ENCODE peak calls at places on chromosomes 5 and 9, in four cellular contexts. One of them, this sample, is unnamed.

GRCh38 chr5:142979636-142980035 is 209.5 kb downstream of the ARHGAP26 start:
- DNase-seq in HepG2: no peak
- DNase-seq in GM12878: no peak
- DNase-seq in K562: no peak
- DNase-seq in this sample: no peak

GRCh38 chr9:36903541-36904435 is 130.3 kb downstream of the PAX5 start:
- DNase-seq in K562: peak
- DNase-seq in GM12878: peak
- DNase-seq in HepG2: peak
- DNase-seq in this sample: no peak

GRCh38 chr9:133825555-133826198 is 87.5 kb upstream of the SARDH start:
- DNase-seq in HepG2: no peak
- DNase-seq in K562: no peak
- DNase-seq in GM12878: no peak
- DNase-seq in this sample: no peak

GRCh38 chr5:109218767-109219166 is 191.0 kb downstream of the PJA2 start:
- DNase-seq in GM12878: no peak
- DNase-seq in HepG2: no peak
- DNase-seq in K562: no peak
- DNase-seq in this sample: no peak

GRCh38 chr9:125889122-125889523 is 141.9 kb downstream of the PBX3 start:
- DNase-seq in K562: no peak
- DNase-seq in HepG2: no peak
- DNase-seq in GM12878: no peak
- DNase-seq in this sample: no peak

GRCh38 chr5:7868427-7868772 is 431 bp downstream of the FASTKD3 start:
- DNase-seq in K562: no peak
- DNase-seq in HepG2: no peak
- DNase-seq in GM12878: no peak
- DNase-seq in this sample: no peak

GRCh38 chr9:34463901-34464232 is 5.3 kb downstream of the DNAI1 start:
- DNase-seq in GM12878: no peak
- DNase-seq in HepG2: no peak
- DNase-seq in K562: no peak
- DNase-seq in this sample: no peak

GRCh38 chr9:26670052-26670640 is 222.5 kb downstream of the CAAP1 start:
- DNase-seq in GM12878: no peak
- DNase-seq in HepG2: no peak
- DNase-seq in K562: no peak
- DNase-seq in this sample: no peak

GRCh38 chr5:154397652-154398406 is 48.0 kb upstream of the SAP30L start:
- DNase-seq in K562: no peak
- DNase-seq in GM12878: no peak
- DNase-seq in HepG2: no peak
- DNase-seq in this sample: peak

GRCh38 chr5:16025681-16026080 is 153.9 kb downstream of the MARCHF11 start:
- DNase-seq in HepG2: no peak
- DNase-seq in K562: no peak
- DNase-seq in GM12878: no peak
- DNase-seq in this sample: no peak

GRCh38 chr5:80346055-80346454 is 26.3 kb downstream of the SPZ1 start:
- DNase-seq in K562: peak
- DNase-seq in HepG2: peak
- DNase-seq in GM12878: no peak
- DNase-seq in this sample: peak

GRCh38 chr5:34749431-34749872 is 89.5 kb upstream of the TTC23L start:
- DNase-seq in K562: no peak
- DNase-seq in HepG2: no peak
- DNase-seq in GM12878: no peak
- DNase-seq in this sample: no peak

GRCh38 chr5:101424530-101425175 is 521.6 kb upstream of the ST8SIA4 start:
- DNase-seq in GM12878: no peak
- DNase-seq in K562: no peak
- DNase-seq in HepG2: no peak
- DNase-seq in this sample: no peak

GRCh38 chr9:97307091-97307490 is 368 bp upstream of the CCDC180 start:
- DNase-seq in K562: peak
- DNase-seq in GM12878: no peak
- DNase-seq in HepG2: no peak
- DNase-seq in this sample: no peak

GRCh38 chr5:31809037-31809910 is 170.3 kb downstream of the PDZD2 start:
- DNase-seq in HepG2: peak
- DNase-seq in K562: peak
- DNase-seq in GM12878: no peak
- DNase-seq in this sample: peak

GRCh38 chr9:114035845-114036785 is 42.0 kb downstream of the AMBP start:
- DNase-seq in K562: no peak
- DNase-seq in GM12878: no peak
- DNase-seq in HepG2: no peak
- DNase-seq in this sample: no peak

GRCh38 chr5:58184910-58185309 is 275.0 kb downstream of the PLK2 start:
- DNase-seq in GM12878: no peak
- DNase-seq in HepG2: no peak
- DNase-seq in K562: no peak
- DNase-seq in this sample: no peak

GRCh38 chr5:1123418-1124147 is 11.7 kb upstream of the SLC12A7 start:
- DNase-seq in HepG2: no peak
- DNase-seq in K562: no peak
- DNase-seq in GM12878: no peak
- DNase-seq in this sample: no peak

GRCh38 chr5:15266265-15266664 is 233.7 kb upstream of the FBXL7 start:
- DNase-seq in GM12878: no peak
- DNase-seq in HepG2: no peak
- DNase-seq in K562: no peak
- DNase-seq in this sample: no peak

GRCh38 chr5:60495644-60496520 is 204.1 kb downstream of the DEPDC1B start:
- DNase-seq in GM12878: no peak
- DNase-seq in HepG2: peak
- DNase-seq in K562: no peak
- DNase-seq in this sample: no peak

GRCh38 chr5:147530801-147531389 is 21.0 kb upstream of the DPYSL3 start:
- DNase-seq in GM12878: no peak
- DNase-seq in K562: no peak
- DNase-seq in HepG2: no peak
- DNase-seq in this sample: no peak

GRCh38 chr5:93385665-93386064 is 195.4 kb downstream of the NR2F1-AS1 start:
- DNase-seq in GM12878: no peak
- DNase-seq in K562: no peak
- DNase-seq in HepG2: no peak
- DNase-seq in this sample: no peak

GRCh38 chr5:111772456-111772855 is 15.5 kb upstream of the NREP start:
- DNase-seq in HepG2: no peak
- DNase-seq in K562: no peak
- DNase-seq in GM12878: no peak
- DNase-seq in this sample: peak

GRCh38 chr5:15007549-15008142 is 136.1 kb upstream of the ANKH start:
- DNase-seq in GM12878: no peak
- DNase-seq in K562: no peak
- DNase-seq in HepG2: no peak
- DNase-seq in this sample: no peak

GRCh38 chr9:81682797-81683196 is 6.5 kb downstream of the TLE1 start:
- DNase-seq in HepG2: no peak
- DNase-seq in K562: no peak
- DNase-seq in GM12878: no peak
- DNase-seq in this sample: no peak

DNA sequence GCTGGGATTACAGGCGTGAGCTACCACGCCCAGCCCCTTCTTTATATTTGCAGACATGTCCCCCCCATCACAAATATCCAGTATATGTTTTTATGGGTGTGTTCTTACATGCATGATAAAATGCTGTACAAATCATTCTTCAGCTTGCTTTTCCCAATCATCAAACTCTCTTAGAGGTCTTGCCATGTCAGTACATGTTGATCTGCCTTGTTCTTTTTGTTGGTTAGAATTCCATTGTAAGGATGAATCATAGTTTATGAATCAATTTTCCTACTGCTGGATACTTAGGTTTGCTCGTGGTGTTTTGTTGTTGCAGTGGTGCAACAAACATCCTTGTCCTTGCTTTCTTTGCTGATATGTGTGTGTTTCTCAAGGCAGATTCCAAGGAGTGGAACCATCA is 79.9 kb upstream of the NEURL1B start:
- DNase-seq in GM12878: no peak
- DNase-seq in HepG2: no peak
- DNase-seq in K562: no peak
- DNase-seq in this sample: no peak
- TF ChIP-seq TARDBP in GM12878: no peak
- TF ChIP-seq TARDBP in HepG2: no peak
- TF ChIP-seq TARDBP in K562: no peak
- TF ChIP-seq TARDBP in this sample: no peak

DNA sequence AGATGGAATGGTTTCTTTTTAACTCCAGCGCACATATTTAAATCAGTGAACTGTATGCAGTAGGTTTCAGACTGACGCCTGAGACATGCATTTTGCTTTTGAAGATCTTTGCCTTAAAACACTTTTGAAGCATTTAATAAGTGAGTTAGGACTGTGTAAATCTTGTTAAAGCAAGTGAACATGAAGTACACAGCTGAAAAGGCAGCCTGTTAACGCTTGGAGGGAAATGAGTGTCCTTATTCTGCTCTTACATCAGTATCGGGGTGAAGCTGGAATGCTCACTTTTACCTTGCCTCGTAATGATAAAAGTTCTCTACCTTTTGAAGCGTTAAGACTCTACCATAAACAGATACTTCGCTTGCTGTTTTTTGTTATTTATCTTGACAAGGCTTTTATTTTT is 552.2 kb downstream of the ZNF608 start:
- DNase-seq in HepG2: no peak
- DNase-seq in GM12878: no peak
- DNase-seq in K562: no peak
- DNase-seq in this sample: no peak
- TF ChIP-seq TARDBP in HepG2: no peak
- TF ChIP-seq TARDBP in GM12878: no peak
- TF ChIP-seq TARDBP in K562: no peak
- TF ChIP-seq TARDBP in this sample: no peak

GRCh38 chr5:40619406-40619805 is 60.3 kb upstream of the PTGER4 start:
- DNase-seq in K562: no peak
- DNase-seq in GM12878: no peak
- DNase-seq in HepG2: no peak
- DNase-seq in this sample: no peak
- TF ChIP-seq TARDBP in K562: no peak
- TF ChIP-seq TARDBP in GM12878: no peak
- TF ChIP-seq TARDBP in HepG2: no peak
- TF ChIP-seq TARDBP in this sample: no peak

DNA sequence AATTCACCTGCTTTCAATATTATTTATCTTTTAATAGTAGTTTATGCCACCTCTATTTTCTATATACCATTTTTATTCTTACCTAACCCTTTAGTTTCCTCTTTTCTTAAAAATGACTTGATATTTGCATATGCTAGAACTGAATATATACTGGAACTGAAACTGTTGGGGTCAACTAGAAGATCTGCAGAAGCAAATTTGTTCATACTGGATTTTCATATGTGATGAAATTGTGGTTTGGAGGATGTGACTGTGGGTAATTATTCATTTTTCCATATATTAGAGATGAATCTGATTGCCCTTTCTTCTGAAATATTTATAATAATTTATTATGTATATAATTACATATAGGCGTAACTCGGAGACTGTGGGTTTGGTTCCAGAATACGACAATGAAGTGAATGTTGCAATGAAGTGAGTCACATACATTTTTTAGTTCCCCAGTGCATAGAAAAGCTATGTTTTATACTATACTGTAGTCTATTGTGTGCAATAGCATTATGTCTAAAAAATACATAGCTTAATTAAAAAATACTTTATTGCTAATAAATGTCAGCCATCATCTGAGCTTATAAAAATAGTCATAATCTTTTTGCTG is 149.1 kb downstream of the ATP10B start:
- DNase-seq in K562: no peak
- DNase-seq in GM12878: peak
- DNase-seq in HepG2: no peak
- DNase-seq in this sample: no peak
- TF ChIP-seq TARDBP in K562: no peak
- TF ChIP-seq TARDBP in GM12878: no peak
- TF ChIP-seq TARDBP in HepG2: no peak
- TF ChIP-seq TARDBP in this sample: no peak

DNA sequence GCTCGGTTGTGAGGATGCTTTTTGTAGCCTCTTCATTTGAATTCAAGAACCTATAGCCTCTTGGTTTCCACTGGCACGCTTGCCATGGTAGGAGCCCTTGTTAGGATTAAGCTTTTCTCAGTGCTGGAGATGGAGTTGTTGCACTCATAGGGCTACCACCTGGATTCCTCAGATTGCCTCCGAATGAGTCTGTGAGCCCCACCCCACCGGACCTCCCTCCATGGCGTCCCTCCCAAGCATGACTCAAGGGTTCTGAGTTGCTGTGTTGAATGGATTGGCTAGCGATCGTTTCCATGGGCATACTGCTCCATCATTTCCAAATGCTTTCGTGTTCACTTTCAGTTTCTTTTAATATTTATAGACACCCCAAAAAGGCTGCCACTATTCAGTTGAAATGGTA is 69.9 kb downstream of the DAPK1 start:
- DNase-seq in HepG2: no peak
- DNase-seq in GM12878: no peak
- DNase-seq in K562: peak
- DNase-seq in this sample: no peak
- TF ChIP-seq TARDBP in HepG2: no peak
- TF ChIP-seq TARDBP in GM12878: no peak
- TF ChIP-seq TARDBP in K562: no peak
- TF ChIP-seq TARDBP in this sample: no peak

GRCh38 chr5:33375900-33376299 is 64.9 kb upstream of the TARS1 start:
- DNase-seq in K562: no peak
- DNase-seq in GM12878: no peak
- DNase-seq in HepG2: no peak
- DNase-seq in this sample: no peak
- TF ChIP-seq TARDBP in K562: no peak
- TF ChIP-seq TARDBP in GM12878: no peak
- TF ChIP-seq TARDBP in HepG2: no peak
- TF ChIP-seq TARDBP in this sample: no peak

This sample was measured in HEK293T.